ENCODE peak calls at places on chromosomes 4 and X, in ten cellular contexts. I, L, D, F, Q, M, N, J, X and R are unnamed samples.

GRCh38 chr4:159117968-159118367 is 15.1 kb downstream of the RAPGEF2 start:
- DNase-seq in D (no peak), J (no peak), M (no peak), F (no peak), Q (no peak), X (no peak), N (no peak), I (no peak), L (no peak), R (no peak)

GRCh38 chr4:64399313-64400109 is 9.7 kb downstream of the TECRL start:
- DNase-seq in Q (no peak), N (no peak), D (no peak), F (no peak), X (no peak), M (no peak), J (no peak), L (no peak), I (no peak), R (no peak)

GRCh38 chr4:140849526-140849925 is 93.3 kb upstream of the TBC1D9 start:
- DNase-seq in D (no peak), X (no peak), J (no peak), Q (no peak), M (no peak), I (no peak), N (no peak), L (no peak), F (no peak), R (no peak)

GRCh38 chr4:115187136-115187535 is 73.7 kb upstream of the NDST4 start:
- DNase-seq in N (no peak), X (no peak), J (no peak), L (no peak), I (no peak), F (no peak), Q (no peak), D (no peak), M (no peak), R (no peak)

GRCh38 chr4:139876328-139876941 is 210.8 kb downstream of the MGST2 start:
- DNase-seq in Q (no peak), M (no peak), L (no peak), F (no peak), I (no peak), D (no peak), J (no peak), N (no peak), X (no peak), R (no peak)

GRCh38 chr4:112069110-112069509 is 76.1 kb upstream of the FAM241A start:
- DNase-seq in Q (no peak), J (no peak), M (peak; percentile 17), X (no peak), N (no peak), F (peak; percentile 25), D (no peak), I (no peak), L (no peak), R (no peak)

GRCh38 chr4:189835505-189835904 is 105.2 kb upstream of the FRG1 start:
- DNase-seq in I (no peak), J (no peak), M (no peak), N (no peak), L (no peak), X (no peak), F (no peak), D (no peak), Q (no peak), R (no peak)

GRCh38 chr4:137981277-137981676 is 260.9 kb downstream of the SLC7A11 start:
- DNase-seq in Q (no peak), L (no peak), N (no peak), M (peak; percentile 35), X (no peak), F (peak; percentile 60), I (no peak), J (no peak), D (no peak), R (no peak)

GRCh38 chrX:107716816-107717700 is 58.5 kb downstream of the TSC22D3 start:
- DNase-seq in D (peak; percentile 77), L (peak; percentile 90), N (peak; percentile 91), Q (peak; percentile 59), I (no peak), M (peak; percentile 83), F (peak; percentile 90), J (peak; percentile 87), X (peak; percentile 42), R (peak; percentile 76)

GRCh38 chr4:93888768-93889167 is 60.2 kb downstream of the ATOH1 start:
- DNase-seq in Q (no peak), L (no peak), N (no peak), X (no peak), D (no peak), J (no peak), F (no peak), I (no peak), M (no peak), R (no peak)

GRCh38 chr4:52265781-52266525 is 214.8 kb downstream of the SPATA18 start:
- DNase-seq in Q (no peak), L (no peak), X (no peak), N (peak; percentile 18), D (no peak), M (no peak), F (no peak), I (no peak), J (no peak), R (no peak)

GRCh38 chrX:136735604-136736003 is 45.1 kb downstream of the ARHGEF6 start:
- DNase-seq in F (no peak), X (no peak), D (no peak), L (no peak), J (peak; percentile 15), N (no peak), I (no peak), M (no peak), Q (no peak), R (no peak)

GRCh38 chr4:165931741-165932140 is 58.7 kb downstream of the TLL1 start:
- DNase-seq in X (no peak), D (no peak), I (no peak), L (no peak), J (no peak), F (no peak), M (no peak), N (no peak), Q (no peak), R (peak; percentile 1)

GRCh38 chr4:114997596-114997995 is 115.8 kb downstream of the NDST4 start:
- DNase-seq in Q (no peak), J (no peak), I (no peak), F (no peak), N (no peak), D (no peak), L (no peak), X (no peak), M (no peak), R (no peak)

GRCh38 chr4:138311771-138312535 is 69.8 kb upstream of the SLC7A11 start:
- DNase-seq in Q (no peak), D (no peak), M (peak; percentile 78), F (peak; percentile 18), L (no peak), X (no peak), I (no peak), N (no peak), J (no peak), R (no peak)

GRCh38 chrX:64975989-64976672 is at the start of gene ZC4H2:
- DNase-seq in F (peak; percentile 83), I (peak; percentile 7), D (peak; percentile 73), L (peak; percentile 75), X (peak; percentile 64), Q (peak; percentile 27), N (peak; percentile 71), M (peak; percentile 70), J (peak; percentile 82), R (peak; percentile 29)

GRCh38 chr4:7773401-7774187 is 166.1 kb downstream of the AFAP1 start:
- DNase-seq in J (no peak), I (no peak), D (no peak), X (no peak), F (no peak), Q (no peak), L (no peak), M (no peak), N (no peak), R (no peak)

GRCh38 chrX:153723351-153724251 is 586 bp downstream of the BCAP31 start:
- DNase-seq in L (peak; percentile 48), M (peak; percentile 42), I (no peak), Q (peak; percentile 33), F (peak; percentile 43), X (peak; percentile 60), N (peak; percentile 52), J (peak; percentile 72), D (peak; percentile 63), R (no peak)
- TF ChIP-seq CTCF in L (no peak), M (peak; percentile 41), I (peak; percentile 31), Q (no peak), F (peak; percentile 39), X (no peak), N (no peak), J (peak; percentile 71), D (peak; percentile 38), R (peak; percentile 52)

GRCh38 chrX:69032601-69033000 is 132.7 kb downstream of the PJA1 start:
- DNase-seq in F (no peak), D (peak; percentile 36), I (no peak), M (no peak), J (no peak), X (no peak), Q (no peak), N (no peak), L (no peak), R (no peak)
- TF ChIP-seq CTCF in F (no peak), D (no peak), I (no peak), M (no peak), J (no peak), X (no peak), Q (no peak), N (no peak), L (no peak), R (no peak)

DNA sequence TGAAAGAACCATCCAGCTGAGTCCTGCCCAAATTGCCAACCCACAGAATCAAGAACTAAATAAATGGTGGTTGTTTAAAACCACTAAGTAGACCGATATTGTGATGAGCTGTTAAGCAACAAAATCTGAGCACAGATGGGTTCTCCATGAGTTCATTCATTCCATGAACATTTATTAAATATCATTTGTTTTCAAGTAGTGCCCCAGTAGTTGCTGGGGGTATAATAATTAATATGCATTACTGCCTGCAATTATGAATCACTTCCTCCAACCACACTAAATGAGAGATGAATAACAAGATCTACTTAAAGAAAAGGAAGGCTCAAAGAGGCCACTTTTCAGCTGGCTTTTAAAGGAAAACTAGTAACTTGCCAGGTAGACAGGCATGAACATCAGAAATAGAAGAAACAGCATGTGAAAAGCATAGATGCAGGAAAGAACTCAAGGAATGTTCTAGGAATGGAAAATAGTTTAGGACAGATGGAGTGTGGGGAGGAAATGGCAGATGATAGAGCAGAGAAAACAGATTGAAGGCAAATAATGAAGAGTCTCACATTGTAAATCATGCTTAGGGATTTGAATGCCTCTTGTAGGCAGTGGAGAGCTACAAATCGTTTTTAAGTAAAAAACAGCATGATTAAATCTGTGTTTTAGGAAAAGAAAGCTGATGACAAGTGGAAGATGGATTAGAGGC is 641.7 kb upstream of the DIPK2B start:
- DNase-seq in N (no peak), L (no peak), D (no peak), X (no peak), Q (no peak), M (peak; percentile 68), F (no peak), J (no peak), I (no peak), R (no peak)
- TF ChIP-seq CTCF in N (no peak), L (no peak), D (no peak), X (no peak), Q (no peak), M (no peak), F (no peak), J (no peak), I (no peak), R (no peak)

DNA sequence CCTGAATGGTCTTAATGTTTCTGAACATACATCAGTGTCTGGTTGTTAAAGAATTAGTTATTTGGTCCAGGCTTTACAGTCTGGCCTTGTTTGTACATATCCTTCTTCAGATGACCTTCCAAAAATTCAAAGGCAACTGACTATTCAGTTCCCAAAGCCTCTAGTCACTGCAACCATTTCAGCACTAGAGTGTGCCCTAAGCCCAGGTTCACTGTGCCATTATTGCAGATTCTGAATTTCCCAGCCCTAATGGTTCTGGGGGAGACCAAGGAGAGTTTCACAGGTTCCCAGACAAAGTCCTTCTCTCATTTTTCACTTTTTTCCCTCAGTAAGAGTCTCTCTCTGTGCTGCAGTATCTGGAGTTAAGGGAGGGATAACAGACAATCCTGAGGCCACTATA is 235.8 kb downstream of the TRAM1L1 start:
- DNase-seq in F (no peak), X (no peak), Q (no peak), I (no peak), J (no peak), N (no peak), M (no peak), L (no peak), D (no peak), R (no peak)
- TF ChIP-seq CTCF in F (no peak), X (no peak), Q (no peak), I (no peak), J (no peak), N (no peak), M (no peak), L (no peak), D (no peak), R (no peak)